ENCODE peak calls at places on chromosome 11, in six cellular contexts. G is GM19239; E is cardiac muscle cell; Y is skeletal muscle cell; I is substantia nigra; M is stimulated activated CD4-positive, alpha-beta T cell treated with anti-CD3 and anti-CD28 coated beads, Interleukin-12 subunit alpha, Interleukin-12 subunit beta, amount 100 ng/mL, for 48 hours. B is an unnamed sample.

GRCh38 chr11:96524475-96524874 is 134.7 kb downstream of the JRKL start:
- DNase-seq in G (no peak), E (peak), Y (no peak), I (no peak), M (no peak), B (no peak)

GRCh38 chr11:76385903-76386302 is 4.8 kb downstream of the GVQW3 start:
- DNase-seq in G (no peak), E (no peak), Y (no peak), I (no peak), M (no peak), B (no peak)

GRCh38 chr11:850777-851762 is 8.4 kb downstream of the TSPAN4 start:
- DNase-seq in G (peak), E (no peak), Y (no peak), I (no peak), M (no peak), B (no peak)

GRCh38 chr11:120068114-120068573 is 69.8 kb downstream of the TRIM29 start:
- DNase-seq in G (no peak), E (peak), Y (no peak), I (no peak), M (no peak), B (peak)

GRCh38 chr11:937853-938261 is 12.2 kb downstream of the AP2A2 start:
- DNase-seq in G (no peak), E (no peak), Y (no peak), I (no peak), M (no peak), B (no peak)

GRCh38 chr11:36012410-36012809 is 68.5 kb downstream of the LDLRAD3 start:
- DNase-seq in G (no peak), E (peak), Y (no peak), I (no peak), M (no peak), B (peak)

GRCh38 chr11:65436412-65437032 is 13.9 kb downstream of the NEAT1 start:
- DNase-seq in G (no peak), E (peak), Y (no peak), I (no peak), M (no peak), B (no peak)

GRCh38 chr11:121672630-121673487 is 220.1 kb upstream of the SORL1-AS1 start:
- DNase-seq in G (no peak), E (peak), Y (no peak), I (no peak), M (no peak), B (no peak)

GRCh38 chr11:8261921-8262551 is 1.6 kb downstream of the LMO1 start:
- DNase-seq in G (no peak), E (no peak), Y (no peak), I (no peak), M (no peak), B (no peak)

GRCh38 chr11:48103621-48104561 is 112.7 kb upstream of the OR4B1 start:
- DNase-seq in G (no peak), E (peak), Y (no peak), I (no peak), M (no peak), B (peak)

GRCh38 chr11:111946499-111946898 is 9.4 kb downstream of the DIXDC1 start:
- DNase-seq in G (no peak), E (no peak), Y (no peak), I (no peak), M (no peak), B (no peak)

GRCh38 chr11:86241956-86242525 is 2.5 kb upstream of the EED start:
- DNase-seq in G (no peak), E (no peak), Y (no peak), I (no peak), M (no peak), B (no peak)

GRCh38 chr11:2577071-2578005 is 122.5 kb downstream of the KCNQ1OT1 start:
- DNase-seq in G (no peak), E (no peak), Y (no peak), I (no peak), M (no peak), B (no peak)